ENCODE peak calls at places on chromosomes 16 and 17, in six cellular contexts. One of them, this sample, is unnamed. For H3K9me3, the result is how much of the 10 kb centered on the place peaks cover.

GRCh38 chr17:78417531-78417909 is 39.1 kb downstream of the PGS1 start:
- DNase-seq in HepG2: no peak
- DNase-seq in body of pancreas: no peak
- DNase-seq in spleen: no peak
- DNase-seq in transverse colon: no peak
- DNase-seq in testis: no peak
- DNase-seq in this sample: no peak

GRCh38 chr16:29714396-29714795 is 31.4 kb downstream of the C16orf54 start:
- DNase-seq in HepG2: no peak
- DNase-seq in transverse colon: no peak
- DNase-seq in spleen: no peak
- DNase-seq in body of pancreas: no peak
- DNase-seq in testis: no peak
- DNase-seq in this sample: no peak

GRCh38 chr16:51524555-51525373 is 373.7 kb upstream of the SALL1 start:
- DNase-seq in transverse colon: no peak
- DNase-seq in body of pancreas: peak
- DNase-seq in spleen: no peak
- DNase-seq in HepG2: no peak
- DNase-seq in testis: no peak
- DNase-seq in this sample: no peak

GRCh38 chr17:27733771-27734170 is 66.6 kb downstream of the NOS2 start:
- DNase-seq in testis: no peak
- DNase-seq in spleen: no peak
- DNase-seq in body of pancreas: no peak
- DNase-seq in transverse colon: no peak
- DNase-seq in HepG2: no peak
- DNase-seq in this sample: no peak

GRCh38 chr16:21158208-21159110 is at the start of gene LDAF1:
- DNase-seq in HepG2: peak
- DNase-seq in testis: peak
- DNase-seq in spleen: peak
- DNase-seq in body of pancreas: peak
- DNase-seq in transverse colon: peak
- DNase-seq in this sample: peak

GRCh38 chr16:85174871-85175723 is 62.8 kb upstream of the CIBAR2 start:
- DNase-seq in transverse colon: no peak
- DNase-seq in testis: no peak
- DNase-seq in spleen: no peak
- DNase-seq in HepG2: no peak
- DNase-seq in body of pancreas: no peak
- DNase-seq in this sample: no peak

GRCh38 chr16:81945665-81946064 is 65.6 kb downstream of the SDR42E1 start:
- DNase-seq in body of pancreas: no peak
- DNase-seq in HepG2: no peak
- DNase-seq in transverse colon: no peak
- DNase-seq in spleen: no peak
- DNase-seq in testis: no peak
- DNase-seq in this sample: no peak

GRCh38 chr16:31177136-31177535 is 2.8 kb upstream of the FUS start:
- DNase-seq in spleen: no peak
- DNase-seq in body of pancreas: no peak
- DNase-seq in HepG2: no peak
- DNase-seq in transverse colon: no peak
- DNase-seq in testis: no peak
- DNase-seq in this sample: no peak

GRCh38 chr16:27049117-27049516 is 17.6 kb upstream of the C16orf82 start:
- DNase-seq in testis: no peak
- DNase-seq in HepG2: no peak
- DNase-seq in body of pancreas: no peak
- DNase-seq in transverse colon: no peak
- DNase-seq in spleen: no peak
- DNase-seq in this sample: no peak

GRCh38 chr16:74190292-74190691 is 106.3 kb upstream of the PSMD7 start:
- DNase-seq in body of pancreas: no peak
- DNase-seq in testis: no peak
- DNase-seq in spleen: no peak
- DNase-seq in HepG2: no peak
- DNase-seq in transverse colon: no peak
- DNase-seq in this sample: no peak

GRCh38 chr16:66588981-66589713 is 9.9 kb downstream of the CMTM2 start:
- DNase-seq in testis: no peak
- DNase-seq in transverse colon: peak
- DNase-seq in body of pancreas: peak
- DNase-seq in spleen: peak
- DNase-seq in HepG2: peak
- DNase-seq in this sample: peak

GRCh38 chr16:12574721-12575120 is 229.0 kb downstream of the CPPED1 start:
- DNase-seq in testis: no peak
- DNase-seq in body of pancreas: no peak
- DNase-seq in spleen: peak
- DNase-seq in HepG2: no peak
- DNase-seq in transverse colon: no peak
- DNase-seq in this sample: no peak

GRCh38 chr17:58757162-58757613 is 1.5 kb downstream of the PPM1E start:
- DNase-seq in HepG2: no peak
- DNase-seq in testis: no peak
- DNase-seq in body of pancreas: no peak
- DNase-seq in transverse colon: no peak
- DNase-seq in spleen: no peak
- DNase-seq in this sample: no peak

GRCh38 chr16:84737192-84737591 is 37.4 kb downstream of the USP10 start:
- DNase-seq in body of pancreas: no peak
- DNase-seq in HepG2: no peak
- DNase-seq in testis: no peak
- DNase-seq in transverse colon: no peak
- DNase-seq in spleen: no peak
- DNase-seq in this sample: no peak

GRCh38 chr17:3474212-3474611 is 1.6 kb upstream of the ASPA start:
- DNase-seq in body of pancreas: no peak
- DNase-seq in HepG2: peak
- DNase-seq in transverse colon: no peak
- DNase-seq in testis: no peak
- DNase-seq in spleen: no peak
- DNase-seq in this sample: no peak

GRCh38 chr17:28521296-28522085 is 15.3 kb downstream of the FOXN1 start:
- DNase-seq in testis: no peak
- DNase-seq in body of pancreas: no peak
- DNase-seq in HepG2: no peak
- DNase-seq in transverse colon: no peak
- DNase-seq in spleen: no peak
- DNase-seq in this sample: no peak

GRCh38 chr17:56810286-56810781 is 23.4 kb downstream of the C17orf67 start:
- DNase-seq in HepG2: no peak
- DNase-seq in transverse colon: no peak
- DNase-seq in spleen: peak
- DNase-seq in testis: no peak
- DNase-seq in body of pancreas: no peak
- DNase-seq in this sample: no peak

GRCh38 chr17:46984341-46984740 is 5.3 kb upstream of the RPRML start:
- DNase-seq in testis: no peak
- DNase-seq in transverse colon: peak
- DNase-seq in body of pancreas: no peak
- DNase-seq in spleen: no peak
- DNase-seq in HepG2: no peak
- DNase-seq in this sample: no peak

GRCh38 chr16:86510465-86511261 is at the start of gene FOXF1:
- DNase-seq in spleen: no peak
- DNase-seq in transverse colon: no peak
- DNase-seq in body of pancreas: peak
- DNase-seq in testis: no peak
- DNase-seq in HepG2: no peak
- DNase-seq in this sample: no peak

GRCh38 chr16:86512860-86513470 is 2.6 kb downstream of the FOXF1 start:
- DNase-seq in testis: no peak
- DNase-seq in spleen: no peak
- DNase-seq in body of pancreas: no peak
- DNase-seq in transverse colon: no peak
- DNase-seq in HepG2: no peak
- DNase-seq in this sample: no peak

GRCh38 chr16:86511317-86512161 is 1.2 kb downstream of the FOXF1 start:
- DNase-seq in spleen: no peak
- DNase-seq in body of pancreas: no peak
- DNase-seq in transverse colon: no peak
- DNase-seq in HepG2: no peak
- DNase-seq in testis: no peak
- DNase-seq in this sample: no peak

GRCh38 chr16:86513471-86514277 is 3.3 kb downstream of the FOXF1 start:
- DNase-seq in spleen: no peak
- DNase-seq in transverse colon: no peak
- DNase-seq in body of pancreas: no peak
- DNase-seq in testis: no peak
- DNase-seq in HepG2: no peak
- DNase-seq in this sample: no peak

DNA sequence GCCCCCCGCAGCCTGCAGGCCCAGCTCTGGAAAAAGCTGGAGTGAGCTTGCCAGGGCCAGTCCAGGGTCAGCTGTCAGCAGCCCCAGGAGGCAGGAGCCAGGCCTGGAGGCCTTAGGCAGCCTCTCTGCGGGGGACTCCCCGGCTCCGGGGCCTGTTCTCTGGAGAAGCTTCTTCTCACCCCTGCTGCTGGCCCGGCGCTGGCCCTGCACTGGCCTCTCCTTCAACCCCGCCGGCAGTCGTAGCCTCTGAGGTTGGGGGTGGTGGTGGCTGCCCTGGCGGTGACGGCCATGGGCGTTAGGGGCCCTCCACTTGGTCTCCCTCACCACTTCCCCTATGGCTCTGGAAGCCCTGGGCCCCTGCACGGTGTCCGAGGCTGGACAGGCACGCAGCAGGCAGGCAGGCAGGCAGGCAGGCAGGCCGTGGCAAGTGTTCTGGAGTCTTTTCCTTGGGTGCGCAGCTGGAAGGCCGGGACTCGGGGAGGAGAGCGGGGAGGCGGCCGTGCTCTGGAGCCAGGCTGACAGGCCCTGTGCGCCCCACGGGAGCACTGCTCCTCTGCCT is 2.1 kb downstream of the FOXF1 start:
- DNase-seq in transverse colon: no peak
- DNase-seq in body of pancreas: no peak
- DNase-seq in testis: no peak
- DNase-seq in HepG2: no peak
- DNase-seq in spleen: no peak
- DNase-seq in this sample: no peak
- TF ChIP-seq POLR2A in transverse colon: no peak
- TF ChIP-seq POLR2A in body of pancreas: no peak
- TF ChIP-seq POLR2A in testis: no peak
- TF ChIP-seq POLR2A in HepG2: no peak
- TF ChIP-seq POLR2A in spleen: no peak
- TF ChIP-seq POLR2A in this sample: no peak

DNA sequence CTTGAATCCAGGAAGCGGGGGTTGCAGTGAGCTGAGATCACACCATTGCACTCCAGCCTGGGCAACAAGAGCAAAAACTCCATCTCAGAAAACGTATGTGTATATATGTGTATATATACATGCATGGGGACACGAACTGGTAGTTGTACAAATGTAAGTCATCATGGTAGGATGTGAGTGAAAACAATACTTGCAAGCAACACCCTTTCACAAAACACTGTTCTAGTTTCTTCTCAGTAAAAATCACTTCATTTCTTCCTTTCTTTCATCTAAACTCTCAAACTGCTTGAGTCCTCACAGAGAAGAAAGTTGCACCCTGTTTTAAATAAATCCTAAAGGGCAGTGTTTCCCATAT is 51.8 kb downstream of the METTL16 start:
- DNase-seq in spleen: no peak
- DNase-seq in testis: no peak
- DNase-seq in body of pancreas: no peak
- DNase-seq in HepG2: no peak
- DNase-seq in transverse colon: no peak
- DNase-seq in this sample: no peak
- H3K9me3 ChIP-seq in spleen: under half
- H3K9me3 ChIP-seq in testis: under half
- H3K9me3 ChIP-seq in body of pancreas: under half
- H3K9me3 ChIP-seq in HepG2: under half
- H3K9me3 ChIP-seq in transverse colon: under half
- H3K9me3 ChIP-seq in this sample: under half

DNA sequence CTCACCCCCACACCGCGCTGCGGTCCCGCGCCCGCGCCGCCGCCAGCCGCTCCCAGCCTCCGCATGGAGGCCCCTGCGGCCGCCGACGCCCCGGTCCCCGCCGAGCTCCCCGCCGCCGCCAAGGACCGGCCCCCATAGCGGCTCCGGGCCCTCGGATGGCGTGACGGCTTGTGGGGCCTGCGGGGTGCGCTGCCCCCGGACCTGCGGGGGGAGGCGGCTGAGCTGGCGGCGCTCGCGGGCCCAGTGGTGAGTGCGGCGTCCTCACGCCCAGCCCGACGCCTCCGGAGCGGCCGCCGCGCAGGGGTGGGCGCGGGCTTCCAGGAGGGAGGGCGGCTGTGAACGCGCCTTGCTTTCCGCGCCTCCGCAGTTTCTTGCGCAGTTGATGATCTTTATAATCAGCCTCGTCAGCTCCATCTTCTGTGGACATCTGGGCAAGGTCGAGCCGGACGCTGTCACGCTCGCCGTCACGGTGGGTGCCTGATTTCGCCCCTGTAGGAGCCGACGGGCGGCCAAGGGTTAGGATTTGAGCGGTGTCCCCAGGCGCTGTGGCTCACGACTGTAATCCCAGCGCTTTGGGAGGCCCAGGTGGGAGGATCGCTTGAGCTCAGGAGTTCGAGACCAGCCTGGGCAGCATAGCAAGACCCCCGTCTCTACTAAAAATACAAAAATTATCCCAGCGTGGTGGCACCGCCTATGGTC is 46.4 kb downstream of the SLC47A1 start:
- DNase-seq in HepG2: no peak
- DNase-seq in testis: peak
- DNase-seq in body of pancreas: no peak
- DNase-seq in transverse colon: no peak
- DNase-seq in spleen: peak
- DNase-seq in this sample: no peak
- TF ChIP-seq POLR2A in HepG2: no peak
- TF ChIP-seq POLR2A in testis: no peak
- TF ChIP-seq POLR2A in body of pancreas: no peak
- TF ChIP-seq POLR2A in transverse colon: no peak
- TF ChIP-seq POLR2A in spleen: no peak
- TF ChIP-seq POLR2A in this sample: no peak

GRCh38 chr16:6966925-6967324 is 365.7 kb upstream of the RBFOX1 start:
- DNase-seq in HepG2: no peak
- DNase-seq in testis: no peak
- DNase-seq in transverse colon: no peak
- DNase-seq in body of pancreas: no peak
- DNase-seq in spleen: no peak
- DNase-seq in this sample: no peak
- H3K9me3 ChIP-seq in HepG2: under half
- H3K9me3 ChIP-seq in testis: under half
- H3K9me3 ChIP-seq in transverse colon: under half
- H3K9me3 ChIP-seq in body of pancreas: under half
- H3K9me3 ChIP-seq in spleen: under half
- H3K9me3 ChIP-seq in this sample: under half

This sample was measured in stomach.